ENCODE peak calls at places on chromosome 22, in eight cellular contexts. D is cardiac septum; S is adipocyte; K is neural progenitor cell; U is mucosa of descending colon; A is activated naive CD4-positive, alpha-beta T cell treated with anti-CD3 and anti-CD28 coated beads, Interleukin-2, amount 10 ng/mL, durations not matched to agents 7 days and 5 days; I is sigmoid colon; L is B cell. V is an unnamed sample.
A peak's percentile ranks its signal among the peaks of the same experiment; 100 is the strongest.

GRCh38 chr22:40426671-40427070 is 56.3 kb downstream of the SGSM3 start:
- DNase-seq in S (no peak), D (no peak), L (no peak), I (peak; percentile 64), K (no peak), U (no peak), A (no peak), V (no peak)

GRCh38 chr22:29315286-29316195 is at the start of gene RASL10A:
- DNase-seq in S (peak; percentile 46), K (peak; percentile 69), L (peak; percentile 67), A (peak; percentile 32), I (no peak), U (peak; percentile 55), D (no peak), V (peak; percentile 84)

GRCh38 chr22:24427500-24428164 is at the start of gene ADORA2A:
- DNase-seq in D (peak; percentile 92), U (peak; percentile 94), K (no peak), L (peak; percentile 90), A (peak; percentile 92), S (no peak), I (no peak), V (peak; percentile 89)

GRCh38 chr22:22523494-22523893 is 3.4 kb upstream of the ZNF280A start:
- DNase-seq in K (no peak), I (no peak), L (no peak), D (no peak), U (no peak), A (no peak), S (no peak), V (no peak)

GRCh38 chr22:45945621-45946020 is 31.3 kb downstream of the WNT7B start:
- DNase-seq in D (no peak), L (no peak), S (no peak), A (no peak), K (no peak), U (no peak), I (no peak), V (no peak)

GRCh38 chr22:37425800-37426531 is 1.3 kb downstream of the ELFN2 start:
- DNase-seq in L (peak; percentile 38), A (no peak), D (no peak), K (peak; percentile 76), U (no peak), I (no peak), S (no peak), V (no peak)

GRCh38 chr22:37501610-37502341 is 15.6 kb upstream of the MFNG start:
- DNase-seq in K (no peak), A (no peak), D (no peak), S (no peak), L (no peak), I (no peak), U (peak; percentile 89), V (peak; percentile 92)

GRCh38 chr22:43273902-43274484 is 69.2 kb downstream of the SCUBE1 start:
- DNase-seq in U (no peak), K (peak; percentile 73), A (peak; percentile 63), D (no peak), S (peak; percentile 70), L (peak; percentile 70), I (no peak), V (no peak)

GRCh38 chr22:45483918-45484499 is 18.7 kb upstream of the FBLN1 start:
- DNase-seq in I (no peak), S (no peak), K (no peak), A (no peak), D (no peak), L (no peak), U (no peak), V (no peak)

GRCh38 chr22:27135582-27135981 is 478.2 kb downstream of the MIAT start:
- DNase-seq in U (no peak), D (no peak), L (no peak), K (no peak), I (no peak), S (no peak), A (no peak), V (no peak)

GRCh38 chr22:37601540-37602442 is 6.8 kb upstream of the GGA1 start:
- DNase-seq in K (peak; percentile 85), S (peak; percentile 29), D (no peak), U (no peak), L (no peak), I (no peak), A (no peak), V (no peak)

GRCh38 chr22:24523873-24524272 is 28.7 kb downstream of the UPB1 start:
- DNase-seq in I (no peak), D (no peak), U (no peak), S (peak; percentile 30), K (no peak), A (no peak), L (no peak), V (no peak)

GRCh38 chr22:30968015-30968923 is at the start of gene MORC2:
- DNase-seq in K (no peak), L (no peak), U (peak; percentile 82), S (no peak), A (no peak), D (no peak), I (peak; percentile 84), V (peak; percentile 90)

GRCh38 chr22:30827646-30828045 is 133.0 kb downstream of the OSBP2 start:
- DNase-seq in U (no peak), L (no peak), K (no peak), A (no peak), D (no peak), S (no peak), I (no peak), V (peak; percentile 15)

GRCh38 chr22:23179381-23180294 is 671 bp upstream of the BCR start:
- DNase-seq in K (peak; percentile 29), A (no peak), I (peak; percentile 78), S (no peak), U (no peak), D (no peak), L (no peak), V (peak; percentile 85)

GRCh38 chr22:42863349-42863911 is 6.4 kb upstream of the ARFGAP3 start:
- DNase-seq in I (no peak), U (no peak), L (no peak), K (no peak), S (peak; percentile 65), D (no peak), A (peak; percentile 28), V (no peak)